ENCODE peak calls at places on chromosomes 11 and 22, in eight cellular contexts. F is RKO; V is NCI-H2171; G is PC-3; Y is WTC11; C is spleen; K is endodermal cell; Q is activated effector memory CD4-positive, alpha-beta T cell treated with anti-CD3 and anti-CD28 coated beads, Interleukin-2, amount 50 U/mL, for 16 hours. A is an unnamed sample.

GRCh38 chr11:33557201-33557600 is 143.4 kb downstream of the C11orf91 start:
- DNase-seq in V (no peak), C (no peak), G (peak; percentile 87), Y (no peak), K (no peak), Q (no peak), F (no peak), A (no peak)

GRCh38 chr11:123682976-123683375 is 28.6 kb upstream of the SCN3B start:
- DNase-seq in F (no peak), V (no peak), Y (no peak), K (no peak), Q (no peak), G (no peak), C (no peak), A (no peak)

GRCh38 chr11:1460994-1461805 is 25.4 kb downstream of the MOB2 start:
- DNase-seq in G (no peak), K (no peak), Y (no peak), C (no peak), V (no peak), F (no peak), Q (no peak), A (no peak)

GRCh38 chr22:46710842-46711241 is 27.2 kb downstream of the CERK start:
- DNase-seq in F (no peak), Y (no peak), V (no peak), G (no peak), K (no peak), Q (no peak), C (no peak), A (no peak)

GRCh38 chr11:72807021-72807693 is 7.1 kb upstream of the ATG16L2 start:
- DNase-seq in K (no peak), Q (no peak), V (no peak), C (no peak), Y (no peak), F (no peak), G (peak; percentile 28), A (no peak)

GRCh38 chr11:66337103-66337899 is 1.1 kb upstream of the RIN1 start:
- DNase-seq in V (no peak), F (no peak), Y (no peak), Q (no peak), K (no peak), C (peak; percentile 74), G (no peak), A (no peak)

GRCh38 chr11:102318469-102318868 is 1.2 kb downstream of the BIRC3 start:
- DNase-seq in C (peak; percentile 69), F (peak; percentile 33), V (no peak), Q (peak; percentile 84), K (no peak), Y (no peak), G (peak; percentile 46), A (no peak)

GRCh38 chr22:25475554-25476022 is 88.9 kb upstream of the GRK3 start:
- DNase-seq in K (no peak), F (no peak), V (no peak), Y (no peak), Q (no peak), G (no peak), C (no peak), A (no peak)

GRCh38 chr11:67345949-67346819 is 7.2 kb downstream of the POLD4 start:
- DNase-seq in C (no peak), K (peak; percentile 71), F (peak; percentile 60), G (peak; percentile 99), Q (no peak), Y (no peak), V (no peak), A (no peak)

GRCh38 chr22:41401781-41402648 is 20.3 kb downstream of the TEF start:
- DNase-seq in V (peak; percentile 81), G (peak; percentile 82), Y (no peak), K (no peak), C (no peak), Q (no peak), F (no peak), A (no peak)

GRCh38 chr11:106076421-106076922 is 675 bp downstream of the KBTBD3 start:
- DNase-seq in V (no peak), Q (peak; percentile 63), G (peak; percentile 17), C (no peak), F (no peak), Y (no peak), K (no peak), A (no peak)

GRCh38 chr22:23035557-23036277 is 34.6 kb upstream of the GNAZ start:
- DNase-seq in Y (no peak), F (peak; percentile 12), K (no peak), Q (no peak), V (no peak), G (no peak), C (peak; percentile 84), A (no peak)

A was measured in GOT3.